ENCODE peak calls at places on chromosomes 5 and 9, in seven cellular contexts. One of them, this sample, is unnamed. For H3K4me1, the result is how much of the 10 kb centered on the place peaks cover.

GRCh38 chr9:107112707-107113243 is 170.3 kb upstream of the RAD23B start:
- DNase-seq in suprapubic skin: no peak
- DNase-seq in A549: no peak
- DNase-seq in ovary: no peak
- DNase-seq in HepG2: no peak
- DNase-seq in esophagus muscularis mucosa: no peak
- DNase-seq in H1: no peak
- DNase-seq in this sample: no peak

GRCh38 chr5:38105231-38105570 is 153.2 kb upstream of the EGFLAM start:
- DNase-seq in A549: no peak
- DNase-seq in ovary: no peak
- DNase-seq in esophagus muscularis mucosa: peak
- DNase-seq in H1: no peak
- DNase-seq in HepG2: peak
- DNase-seq in suprapubic skin: no peak
- DNase-seq in this sample: no peak

GRCh38 chr5:175484824-175485223 is 6.5 kb downstream of the SFXN1 start:
- DNase-seq in suprapubic skin: no peak
- DNase-seq in A549: no peak
- DNase-seq in ovary: no peak
- DNase-seq in H1: no peak
- DNase-seq in HepG2: no peak
- DNase-seq in esophagus muscularis mucosa: no peak
- DNase-seq in this sample: no peak

GRCh38 chr9:135146766-135147472 is 59.5 kb downstream of the OLFM1 start:
- DNase-seq in ovary: no peak
- DNase-seq in esophagus muscularis mucosa: no peak
- DNase-seq in HepG2: no peak
- DNase-seq in suprapubic skin: no peak
- DNase-seq in A549: no peak
- DNase-seq in H1: no peak
- DNase-seq in this sample: no peak

GRCh38 chr5:87393331-87393730 is 19.4 kb downstream of the CCNH start:
- DNase-seq in HepG2: no peak
- DNase-seq in suprapubic skin: no peak
- DNase-seq in esophagus muscularis mucosa: no peak
- DNase-seq in H1: no peak
- DNase-seq in A549: no peak
- DNase-seq in ovary: no peak
- DNase-seq in this sample: no peak

GRCh38 chr9:137433349-137433915 is 7.7 kb downstream of the ENTPD8 start:
- DNase-seq in ovary: no peak
- DNase-seq in suprapubic skin: peak
- DNase-seq in HepG2: no peak
- DNase-seq in H1: no peak
- DNase-seq in esophagus muscularis mucosa: no peak
- DNase-seq in A549: no peak
- DNase-seq in this sample: no peak

GRCh38 chr9:33220681-33221567 is 19.0 kb upstream of the SPINK4 start:
- DNase-seq in suprapubic skin: peak
- DNase-seq in ovary: no peak
- DNase-seq in esophagus muscularis mucosa: no peak
- DNase-seq in A549: no peak
- DNase-seq in HepG2: no peak
- DNase-seq in H1: no peak
- DNase-seq in this sample: no peak

GRCh38 chr5:73482383-73483193 is 15.7 kb upstream of the BTF3 start:
- DNase-seq in ovary: no peak
- DNase-seq in suprapubic skin: no peak
- DNase-seq in HepG2: no peak
- DNase-seq in esophagus muscularis mucosa: no peak
- DNase-seq in A549: no peak
- DNase-seq in H1: no peak
- DNase-seq in this sample: no peak

GRCh38 chr9:2486988-2487387 is 134.6 kb upstream of the VLDLR start:
- DNase-seq in suprapubic skin: no peak
- DNase-seq in H1: no peak
- DNase-seq in A549: no peak
- DNase-seq in esophagus muscularis mucosa: no peak
- DNase-seq in ovary: no peak
- DNase-seq in HepG2: no peak
- DNase-seq in this sample: no peak

GRCh38 chr5:10491673-10492026 is 50.0 kb downstream of the ROPN1L start:
- DNase-seq in H1: no peak
- DNase-seq in esophagus muscularis mucosa: no peak
- DNase-seq in suprapubic skin: no peak
- DNase-seq in ovary: no peak
- DNase-seq in A549: no peak
- DNase-seq in HepG2: no peak
- DNase-seq in this sample: no peak

GRCh38 chr9:7879551-7880245 is 80.1 kb upstream of the DMAC1 start:
- DNase-seq in H1: peak
- DNase-seq in HepG2: no peak
- DNase-seq in suprapubic skin: no peak
- DNase-seq in ovary: no peak
- DNase-seq in esophagus muscularis mucosa: no peak
- DNase-seq in A549: no peak
- DNase-seq in this sample: no peak

GRCh38 chr5:138650196-138650595 is 75.0 kb upstream of the HSPA9 start:
- DNase-seq in HepG2: no peak
- DNase-seq in H1: no peak
- DNase-seq in ovary: no peak
- DNase-seq in A549: no peak
- DNase-seq in suprapubic skin: no peak
- DNase-seq in esophagus muscularis mucosa: no peak
- DNase-seq in this sample: no peak

GRCh38 chr5:75275736-75276135 is 39.1 kb upstream of the ANKRD31 start:
- DNase-seq in suprapubic skin: no peak
- DNase-seq in H1: no peak
- DNase-seq in HepG2: no peak
- DNase-seq in ovary: no peak
- DNase-seq in esophagus muscularis mucosa: no peak
- DNase-seq in A549: no peak
- DNase-seq in this sample: no peak

GRCh38 chr9:16290169-16290568 is 580.3 kb downstream of the BNC2 start:
- DNase-seq in suprapubic skin: no peak
- DNase-seq in HepG2: no peak
- DNase-seq in ovary: no peak
- DNase-seq in A549: no peak
- DNase-seq in esophagus muscularis mucosa: no peak
- DNase-seq in H1: no peak
- DNase-seq in this sample: no peak

GRCh38 chr5:172417130-172417802 is 37.1 kb downstream of the SH3PXD2B start:
- DNase-seq in HepG2: no peak
- DNase-seq in ovary: no peak
- DNase-seq in A549: no peak
- DNase-seq in suprapubic skin: peak
- DNase-seq in H1: no peak
- DNase-seq in esophagus muscularis mucosa: no peak
- DNase-seq in this sample: no peak

GRCh38 chr5:82364497-82364896 is 86.3 kb upstream of the RPS23 start:
- DNase-seq in HepG2: no peak
- DNase-seq in H1: no peak
- DNase-seq in suprapubic skin: no peak
- DNase-seq in esophagus muscularis mucosa: no peak
- DNase-seq in A549: no peak
- DNase-seq in ovary: no peak
- DNase-seq in this sample: no peak

GRCh38 chr9:14296462-14296861 is 17.5 kb downstream of the NFIB start:
- DNase-seq in ovary: peak
- DNase-seq in esophagus muscularis mucosa: no peak
- DNase-seq in suprapubic skin: no peak
- DNase-seq in A549: no peak
- DNase-seq in HepG2: no peak
- DNase-seq in H1: no peak
- DNase-seq in this sample: no peak

GRCh38 chr5:6712582-6713273 is 504 bp upstream of the TENT4A start:
- DNase-seq in HepG2: peak
- DNase-seq in esophagus muscularis mucosa: peak
- DNase-seq in A549: peak
- DNase-seq in ovary: peak
- DNase-seq in H1: peak
- DNase-seq in suprapubic skin: peak
- DNase-seq in this sample: peak

GRCh38 chr9:94164756-94165549 is 80.7 kb downstream of the PTPDC1 start:
- DNase-seq in A549: no peak
- DNase-seq in suprapubic skin: no peak
- DNase-seq in HepG2: no peak
- DNase-seq in H1: peak
- DNase-seq in ovary: no peak
- DNase-seq in esophagus muscularis mucosa: no peak
- DNase-seq in this sample: no peak

GRCh38 chr5:146646441-146646840 is 130.5 kb upstream of the GPR151 start:
- DNase-seq in esophagus muscularis mucosa: no peak
- DNase-seq in H1: no peak
- DNase-seq in A549: no peak
- DNase-seq in suprapubic skin: no peak
- DNase-seq in ovary: no peak
- DNase-seq in HepG2: no peak
- DNase-seq in this sample: no peak

GRCh38 chr5:136191304-136192014 is 1.5 kb downstream of the SMIM32 start:
- DNase-seq in HepG2: no peak
- DNase-seq in H1: no peak
- DNase-seq in esophagus muscularis mucosa: no peak
- DNase-seq in suprapubic skin: no peak
- DNase-seq in ovary: no peak
- DNase-seq in A549: no peak
- DNase-seq in this sample: no peak

GRCh38 chr5:172586118-172587060 is 54.7 kb upstream of the NEURL1B start:
- DNase-seq in A549: no peak
- DNase-seq in HepG2: no peak
- DNase-seq in esophagus muscularis mucosa: no peak
- DNase-seq in ovary: no peak
- DNase-seq in H1: peak
- DNase-seq in suprapubic skin: no peak
- DNase-seq in this sample: no peak

GRCh38 chr5:132253008-132253441 is 4.5 kb upstream of the PDLIM4 start:
- DNase-seq in suprapubic skin: no peak
- DNase-seq in HepG2: no peak
- DNase-seq in H1: no peak
- DNase-seq in A549: no peak
- DNase-seq in ovary: no peak
- DNase-seq in esophagus muscularis mucosa: no peak
- DNase-seq in this sample: no peak

DNA sequence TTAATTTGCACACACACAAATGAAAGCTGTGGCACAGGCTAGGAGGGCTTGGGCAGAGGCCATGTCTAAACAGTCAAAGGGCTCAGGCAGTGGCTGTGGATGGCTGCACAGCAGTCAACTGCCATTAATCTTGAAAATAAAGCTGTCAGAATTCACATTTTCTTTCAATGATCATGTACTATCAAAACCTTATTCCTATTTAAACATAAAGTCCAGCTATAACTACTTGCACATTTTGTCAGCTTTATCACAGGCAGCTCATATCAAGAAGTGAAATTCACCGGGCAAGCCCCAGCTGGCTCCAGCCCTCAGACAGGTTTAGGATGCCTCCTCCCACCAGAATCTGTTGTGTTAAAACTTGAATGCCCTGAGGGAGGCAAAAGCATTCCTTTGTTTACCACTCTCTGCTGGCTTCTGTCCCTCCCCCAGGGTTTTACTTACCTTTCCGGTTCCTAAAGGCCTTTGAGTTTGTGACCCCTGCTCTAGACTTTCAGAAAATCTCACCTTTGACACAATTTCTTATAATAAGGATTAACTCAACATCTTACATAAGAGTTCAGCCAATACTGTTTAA is 54.9 kb upstream of the GRAMD2B start:
- DNase-seq in esophagus muscularis mucosa: no peak
- DNase-seq in HepG2: peak
- DNase-seq in A549: no peak
- DNase-seq in ovary: no peak
- DNase-seq in H1: peak
- DNase-seq in suprapubic skin: no peak
- DNase-seq in this sample: no peak
- H3K4me1 ChIP-seq in esophagus muscularis mucosa: under half
- H3K4me1 ChIP-seq in HepG2: half or more
- H3K4me1 ChIP-seq in A549: under half
- H3K4me1 ChIP-seq in ovary: under half
- H3K4me1 ChIP-seq in H1: under half
- H3K4me1 ChIP-seq in suprapubic skin: under half
- H3K4me1 ChIP-seq in this sample: under half

DNA sequence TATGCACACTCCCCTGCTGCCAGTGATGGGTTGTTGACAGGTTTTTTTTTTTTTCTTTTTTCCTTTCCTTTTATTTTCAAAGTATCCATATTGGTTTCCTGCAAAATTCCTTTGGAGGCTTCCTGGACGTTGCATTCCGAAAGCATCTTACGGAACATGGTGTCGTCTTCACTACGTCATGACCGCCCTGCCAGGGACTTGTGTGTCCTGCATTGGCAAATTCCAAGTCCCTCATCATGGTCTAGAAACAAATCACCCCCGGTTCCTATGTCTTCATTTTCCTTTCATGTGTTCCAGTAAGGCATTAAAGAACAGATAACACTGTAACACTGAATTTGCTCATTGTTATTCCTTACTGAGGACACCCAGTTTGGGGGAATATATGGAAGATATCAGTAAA is 35.0 kb upstream of the ADAMTSL1 start:
- DNase-seq in ovary: no peak
- DNase-seq in H1: no peak
- DNase-seq in suprapubic skin: no peak
- DNase-seq in HepG2: no peak
- DNase-seq in A549: no peak
- DNase-seq in esophagus muscularis mucosa: no peak
- DNase-seq in this sample: no peak
- H3K4me3 ChIP-seq in ovary: peak
- H3K4me3 ChIP-seq in H1: peak
- H3K4me3 ChIP-seq in suprapubic skin: peak
- H3K4me3 ChIP-seq in HepG2: no peak
- H3K4me3 ChIP-seq in A549: no peak
- H3K4me3 ChIP-seq in esophagus muscularis mucosa: peak
- H3K4me3 ChIP-seq in this sample: peak

GRCh38 chr5:117461403-117461802 is 886.8 kb upstream of the SEMA6A start:
- DNase-seq in HepG2: no peak
- DNase-seq in A549: no peak
- DNase-seq in H1: no peak
- DNase-seq in esophagus muscularis mucosa: no peak
- DNase-seq in ovary: no peak
- DNase-seq in suprapubic skin: no peak
- DNase-seq in this sample: no peak

DNA sequence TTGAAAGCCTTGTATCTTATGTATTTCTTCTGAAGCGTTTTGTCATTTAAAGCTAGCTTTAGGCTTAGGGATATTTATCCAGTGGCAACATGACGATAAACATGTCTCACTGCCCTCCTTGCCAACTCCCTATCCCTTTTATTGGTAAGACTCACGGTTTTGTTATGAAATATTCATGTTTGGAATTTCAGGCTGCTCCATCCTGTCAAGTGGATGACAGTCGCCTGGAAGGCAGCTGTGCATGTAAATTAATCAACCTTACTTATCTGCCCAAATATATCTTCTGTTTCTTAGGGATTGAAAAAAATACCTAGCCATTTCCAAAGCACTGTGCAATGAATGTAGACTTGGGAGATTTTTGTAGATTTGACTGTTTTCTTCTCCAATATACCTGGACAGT is 889.2 kb upstream of the SEMA6A start:
- DNase-seq in esophagus muscularis mucosa: no peak
- DNase-seq in suprapubic skin: no peak
- DNase-seq in HepG2: no peak
- DNase-seq in ovary: no peak
- DNase-seq in H1: no peak
- DNase-seq in A549: no peak
- DNase-seq in this sample: no peak
- TF ChIP-seq EP300 in esophagus muscularis mucosa: no peak
- TF ChIP-seq EP300 in suprapubic skin: no peak
- TF ChIP-seq EP300 in HepG2: no peak
- TF ChIP-seq EP300 in ovary: no peak
- TF ChIP-seq EP300 in H1: no peak
- TF ChIP-seq EP300 in A549: no peak
- TF ChIP-seq EP300 in this sample: no peak

GRCh38 chr9:95766906-95767305 is 108.6 kb upstream of the ERCC6L2 start:
- DNase-seq in A549: no peak
- DNase-seq in suprapubic skin: no peak
- DNase-seq in ovary: no peak
- DNase-seq in esophagus muscularis mucosa: no peak
- DNase-seq in H1: no peak
- DNase-seq in HepG2: no peak
- DNase-seq in this sample: no peak
- H3K4me1 ChIP-seq in A549: under half
- H3K4me1 ChIP-seq in suprapubic skin: under half
- H3K4me1 ChIP-seq in ovary: under half
- H3K4me1 ChIP-seq in esophagus muscularis mucosa: under half
- H3K4me1 ChIP-seq in H1: under half
- H3K4me1 ChIP-seq in HepG2: under half
- H3K4me1 ChIP-seq in this sample: under half